ENCODE peak calls at places on chromosomes 12 and 14, in nine cellular contexts. I is hepatic stellate cell; H is endothelial cell of umbilical vein; P is H4; V is GM10248; A is activated naive CD4-positive, alpha-beta T cell treated with Interleukin-2 at 50 U/mL for 16 hours; J is mammary epithelial cell; R is HS-27A; U is germinal center. Y is an unnamed sample.
A peak's percentile ranks its signal among the peaks of the same experiment; 100 is the strongest.

GRCh38 chr12:39627914-39628313 is 8.3 kb upstream of the ABCD2 start:
- DNase-seq in I (no peak), H (no peak), P (no peak), V (no peak), A (no peak), J (no peak), R (no peak), U (no peak), Y (no peak)

GRCh38 chr14:48771717-48772116 is 814.5 kb downstream of the RPS29 start:
- DNase-seq in I (no peak), H (no peak), P (no peak), V (no peak), A (no peak), J (no peak), R (no peak), U (no peak), Y (no peak)

GRCh38 chr12:25830456-25830855 is 128.0 kb upstream of the RASSF8 start:
- DNase-seq in I (no peak), H (no peak), P (no peak), V (no peak), A (no peak), J (no peak), R (no peak), U (no peak), Y (no peak)

GRCh38 chr12:57522887-57523705 is 472 bp downstream of the MBD6 start:
- DNase-seq in I (peak; percentile 41), H (peak; percentile 72), P (peak; percentile 45), V (no peak), A (peak; percentile 45), J (peak; percentile 23), R (no peak), U (no peak), Y (no peak)

GRCh38 chr14:71248204-71248603 is 340.9 kb downstream of the PCNX1 start:
- DNase-seq in I (no peak), H (no peak), P (no peak), V (no peak), A (no peak), J (no peak), R (no peak), U (no peak), Y (no peak)

GRCh38 chr12:2520722-2521246 is 274.0 kb upstream of the FKBP4 start:
- DNase-seq in I (no peak), H (no peak), P (no peak), V (no peak), A (no peak), J (no peak), R (no peak), U (no peak), Y (no peak)

GRCh38 chr12:32877670-32878459 is 18.7 kb downstream of the PKP2 start:
- DNase-seq in I (no peak), H (no peak), P (no peak), V (no peak), A (no peak), J (no peak), R (no peak), U (no peak), Y (no peak)

GRCh38 chr12:121927798-121928197 is 9.4 kb downstream of the CFAP251 start:
- DNase-seq in I (no peak), H (no peak), P (no peak), V (no peak), A (no peak), J (no peak), R (no peak), U (no peak), Y (no peak)

GRCh38 chr14:37903561-37904191 is 304.0 kb upstream of the SSTR1 start:
- DNase-seq in I (peak; percentile 8), H (peak; percentile 64), P (peak; percentile 30), V (peak; percentile 14), A (no peak), J (peak; percentile 23), R (peak; percentile 59), U (peak; percentile 3), Y (no peak)

GRCh38 chr12:52876371-52876770 is 27.6 kb upstream of the KRT78 start:
- DNase-seq in I (no peak), H (no peak), P (no peak), V (no peak), A (no peak), J (peak; percentile 88), R (no peak), U (no peak), Y (no peak)

GRCh38 chr14:77804592-77804991 is 4.7 kb downstream of the ADCK1 start:
- DNase-seq in I (no peak), H (peak; percentile 12), P (no peak), V (peak; percentile 40), A (peak; percentile 11), J (peak; percentile 15), R (no peak), U (peak; percentile 17), Y (no peak)

GRCh38 chr14:58082491-58083098 is 69.4 kb downstream of the ARMH4 start:
- DNase-seq in I (peak; percentile 72), H (peak; percentile 81), P (peak; percentile 76), V (no peak), A (no peak), J (peak; percentile 86), R (peak; percentile 64), U (no peak), Y (no peak)

GRCh38 chr14:68789798-68790655 is 2.8 kb downstream of the ZFP36L1 start:
- DNase-seq in I (no peak), H (peak; percentile 17), P (no peak), V (no peak), A (peak; percentile 39), J (peak; percentile 37), R (no peak), U (no peak), Y (no peak)

GRCh38 chr12:19689801-19690472 is 250.6 kb downstream of the AEBP2 start:
- DNase-seq in I (no peak), H (no peak), P (no peak), V (no peak), A (no peak), J (peak; percentile 76), R (no peak), U (no peak), Y (no peak)

GRCh38 chr12:12158858-12159257 is 88.1 kb downstream of the BCL2L14 start:
- DNase-seq in I (no peak), H (no peak), P (no peak), V (no peak), A (no peak), J (no peak), R (no peak), U (no peak), Y (no peak)

GRCh38 chr14:22386924-22387775 is 201.9 kb downstream of the DAD1 start:
- DNase-seq in I (peak; percentile 71), H (peak; percentile 77), P (peak; percentile 75), V (peak; percentile 79), A (no peak), J (peak; percentile 39), R (no peak), U (peak; percentile 85), Y (peak; percentile 77)

GRCh38 chr12:14946856-14947255 is 8.5 kb upstream of the ERP27 start:
- DNase-seq in I (no peak), H (peak; percentile 63), P (no peak), V (no peak), A (no peak), J (no peak), R (no peak), U (no peak), Y (no peak)

GRCh38 chr14:74475678-74476077 is 17.4 kb downstream of the NPC2 start:
- DNase-seq in I (peak; percentile 61), H (no peak), P (no peak), V (no peak), A (no peak), J (peak; percentile 48), R (no peak), U (no peak), Y (no peak)

GRCh38 chr12:111064982-111065381 is 144.6 kb upstream of the MYL2 start:
- DNase-seq in I (no peak), H (no peak), P (no peak), V (no peak), A (no peak), J (no peak), R (no peak), U (no peak), Y (no peak)

GRCh38 chr12:112063264-112063663 is 45.3 kb downstream of the NAA25 start:
- DNase-seq in I (no peak), H (no peak), P (no peak), V (no peak), A (no peak), J (no peak), R (no peak), U (no peak), Y (no peak)

GRCh38 chr12:34206061-34206785 is 183.9 kb downstream of the ALG10 start:
- DNase-seq in I (no peak), H (no peak), P (no peak), V (no peak), A (no peak), J (no peak), R (no peak), U (no peak), Y (no peak)

GRCh38 chr12:91099373-91099772 is 11.9 kb downstream of the LUM start:
- DNase-seq in I (no peak), H (no peak), P (no peak), V (no peak), A (no peak), J (no peak), R (no peak), U (no peak), Y (no peak)

GRCh38 chr12:65121049-65121955 is at the start of gene WIF1:
- DNase-seq in I (no peak), H (peak; percentile 22), P (no peak), V (peak; percentile 38), A (peak; percentile 5), J (peak; percentile 37), R (no peak), U (peak; percentile 19), Y (no peak)

GRCh38 chr12:51329742-51330141 is 5.8 kb upstream of the BIN2 start:
- DNase-seq in I (no peak), H (no peak), P (no peak), V (no peak), A (peak; percentile 17), J (no peak), R (no peak), U (no peak), Y (no peak)

GRCh38 chr14:77838756-77839565 is 39.1 kb downstream of the ADCK1 start:
- DNase-seq in I (no peak), H (no peak), P (no peak), V (no peak), A (no peak), J (no peak), R (no peak), U (no peak), Y (no peak)

GRCh38 chr12:56601503-56601902 is 28.6 kb downstream of the BAZ2A start:
- DNase-seq in I (no peak), H (peak; percentile 36), P (no peak), V (peak; percentile 42), A (peak; percentile 8), J (no peak), R (no peak), U (peak; percentile 30), Y (no peak)

GRCh38 chr12:90343966-90344365 is 611.0 kb downstream of the CCER1 start:
- DNase-seq in I (no peak), H (no peak), P (no peak), V (no peak), A (no peak), J (peak; percentile 43), R (no peak), U (no peak), Y (no peak)

GRCh38 chr12:115570271-115570777 is 707.2 kb downstream of the MED13L start:
- DNase-seq in I (no peak), H (no peak), P (peak; percentile 34), V (no peak), A (no peak), J (no peak), R (no peak), U (no peak), Y (no peak)